ENCODE peak calls at places on chromosome 14, in eight cellular contexts. L is Panc1, K is HL-60, Y is stomach, V is GM12878, M is GM23338, S is HCT116, G is prostate gland. P is an unnamed sample.

GRCh38 chr14:84144166-84144565 is 1385.8 kb upstream of the FLRT2 start:
- DNase-seq in G (no peak), Y (no peak), M (no peak), L (no peak), S (no peak), V (no peak), K (no peak), P (no peak)

GRCh38 chr14:95054346-95055280 is 102.7 kb downstream of the DICER1 start:
- DNase-seq in K (no peak), S (no peak), V (no peak), Y (peak), G (no peak), L (no peak), M (no peak), P (no peak)

GRCh38 chr14:73789996-73790581 is 61.5 kb upstream of the PTGR2 start:
- DNase-seq in G (peak), S (no peak), Y (no peak), L (no peak), K (no peak), M (no peak), V (no peak), P (no peak)

GRCh38 chr14:88553886-88554457 is 835 bp downstream of the PTPN21 start:
- DNase-seq in M (peak), Y (no peak), G (peak), L (no peak), V (no peak), S (no peak), K (no peak), P (no peak)

GRCh38 chr14:94392510-94392935 is 4.1 kb upstream of the SERPINA1 start:
- DNase-seq in S (no peak), G (no peak), V (peak), Y (no peak), K (peak), L (no peak), M (no peak), P (peak)

GRCh38 chr14:93005135-93005813 is 82.3 kb downstream of the CHGA start:
- DNase-seq in L (no peak), V (no peak), K (no peak), Y (peak), G (peak), S (no peak), M (no peak), P (no peak)

GRCh38 chr14:61503167-61503801 is 181.9 kb downstream of the PRKCH start:
- DNase-seq in S (no peak), Y (no peak), V (peak), K (no peak), L (no peak), M (no peak), G (no peak), P (no peak)

GRCh38 chr14:22849212-22849819 is 12.9 kb downstream of the MMP14 start:
- DNase-seq in G (peak), Y (peak), L (no peak), V (no peak), M (peak), S (no peak), K (no peak), P (no peak)

GRCh38 chr14:90109858-90110257 is 48.1 kb downstream of the KCNK13 start:
- DNase-seq in L (no peak), K (peak), G (no peak), M (peak), V (no peak), Y (no peak), S (peak), P (peak)

GRCh38 chr14:58560208-58560607 is 77.6 kb upstream of the DACT1 start:
- DNase-seq in M (no peak), Y (no peak), V (no peak), L (no peak), G (no peak), K (no peak), S (no peak), P (no peak)

GRCh38 chr14:105290598-105291356 is 10.0 kb downstream of the BRF1 start:
- DNase-seq in S (no peak), G (no peak), K (peak), Y (no peak), L (no peak), M (peak), V (no peak), P (no peak)
- TF ChIP-seq POLR2AphosphoS5 in S (no peak), G (no peak), K (peak), Y (no peak), L (no peak), M (no peak), V (no peak), P (no peak)

GRCh38 chr14:24171422-24172260 is at the start of gene REC8:
- DNase-seq in V (peak), G (peak), K (no peak), M (peak), S (no peak), Y (peak), L (no peak), P (no peak)
- TF ChIP-seq POLR2AphosphoS5 in V (peak), G (peak), K (no peak), M (peak), S (no peak), Y (peak), L (no peak), P (no peak)

GRCh38 chr14:34484726-34485125 is 22.7 kb upstream of the SPTSSA start:
- DNase-seq in K (no peak), G (no peak), S (no peak), V (no peak), M (no peak), Y (no peak), L (no peak), P (no peak)
- TF ChIP-seq POLR2AphosphoS5 in K (no peak), G (no peak), S (no peak), V (no peak), M (no peak), Y (no peak), L (no peak), P (no peak)

GRCh38 chr14:53356361-53357150 is 203.4 kb upstream of the DDHD1 start:
- DNase-seq in Y (no peak), G (no peak), S (no peak), L (no peak), V (no peak), K (no peak), M (no peak), P (no peak)

GRCh38 chr14:53358166-53358565 is 205.0 kb upstream of the DDHD1 start:
- DNase-seq in G (no peak), K (no peak), L (no peak), M (no peak), V (no peak), S (no peak), Y (no peak), P (no peak)

GRCh38 chr14:53360821-53361220 is 207.7 kb upstream of the DDHD1 start:
- DNase-seq in G (no peak), K (no peak), V (no peak), L (no peak), S (no peak), M (no peak), Y (no peak), P (no peak)

GRCh38 chr14:53354331-53354730 is 201.2 kb upstream of the DDHD1 start:
- DNase-seq in K (no peak), V (no peak), M (no peak), S (no peak), Y (no peak), G (no peak), L (no peak), P (no peak)

DNA sequence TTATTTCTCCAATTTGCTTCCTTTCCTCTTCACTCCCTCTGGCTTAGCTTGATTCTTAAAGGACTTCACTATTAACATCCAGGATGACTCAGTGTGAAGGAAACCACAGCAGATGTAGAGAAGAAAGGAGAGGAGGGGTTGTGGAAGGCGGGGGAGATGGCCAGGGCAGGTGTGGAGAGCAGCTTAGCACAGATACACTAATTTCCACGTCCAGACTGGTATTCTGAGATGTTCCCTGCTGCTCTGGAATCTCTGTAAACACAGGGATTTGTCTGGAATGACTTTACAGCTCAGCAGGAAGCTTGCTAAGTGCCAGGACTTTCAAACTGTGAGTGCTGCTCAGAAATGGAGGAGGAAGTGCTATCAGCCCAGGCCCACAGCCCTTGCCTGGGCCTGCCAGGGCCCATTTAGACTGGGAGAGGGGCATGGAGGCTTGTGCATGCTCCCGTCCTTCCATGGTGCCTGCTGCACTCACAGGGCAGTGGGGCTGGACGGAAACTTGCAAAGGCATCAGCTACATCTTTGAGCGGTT is 202.5 kb upstream of the DDHD1 start:
- DNase-seq in Y (no peak), G (no peak), S (peak), M (peak), K (no peak), L (no peak), V (no peak), P (no peak)
- TF ChIP-seq POLR2AphosphoS5 in Y (no peak), G (no peak), S (no peak), M (no peak), K (no peak), L (no peak), V (no peak), P (no peak)